ENCODE peak calls at places on chromosomes 5 and 9, in five cellular contexts. L, X, Q, Z and V are unnamed samples.

GRCh38 chr5:68251386-68251785 is 35.8 kb downstream of the PIK3R1 start:
- DNase-seq in Q (peak), L (peak), Z (no peak), X (no peak), V (peak)

GRCh38 chr9:127034691-127035090 is 87.7 kb downstream of the ANGPTL2 start:
- DNase-seq in Z (no peak), X (no peak), L (no peak), Q (no peak), V (no peak)

GRCh38 chr9:129391215-129391614 is 213.2 kb upstream of the IER5L start:
- DNase-seq in X (no peak), L (no peak), Z (no peak), Q (no peak), V (no peak)

GRCh38 chr5:72871358-72872024 is 55.0 kb downstream of the TNPO1 start:
- DNase-seq in Z (no peak), Q (no peak), L (no peak), X (no peak), V (no peak)

GRCh38 chr9:76464706-76465105 is 5.7 kb downstream of the GCNT1 start:
- DNase-seq in L (no peak), X (no peak), Z (no peak), Q (no peak), V (no peak)

GRCh38 chr9:86794356-86795046 is 152.8 kb downstream of the GAS1 start:
- DNase-seq in X (no peak), Q (no peak), L (no peak), Z (no peak), V (no peak)

GRCh38 chr5:65760504-65761275 is 38.7 kb downstream of the NLN start:
- DNase-seq in Q (peak), L (peak), X (peak), Z (no peak), V (peak)

GRCh38 chr5:170636836-170637477 is 133.1 kb downstream of the KCNIP1 start:
- DNase-seq in Z (no peak), Q (no peak), L (no peak), X (no peak), V (no peak)

GRCh38 chr9:107489144-107489673 is 360 bp downstream of the KLF4 start:
- DNase-seq in L (no peak), X (no peak), Q (peak), Z (no peak), V (no peak)

GRCh38 chr5:171637811-171638210 is 147.8 kb upstream of the SMIM23 start:
- DNase-seq in Q (no peak), L (no peak), X (no peak), Z (no peak), V (no peak)

GRCh38 chr9:88198346-88198807 is 60.1 kb upstream of the SPATA31C2 start:
- DNase-seq in Z (no peak), X (no peak), L (no peak), Q (peak), V (no peak)

GRCh38 chr9:110641350-110641749 is 27.2 kb upstream of the MUSK start:
- DNase-seq in Q (no peak), Z (no peak), L (no peak), X (no peak), V (no peak)

GRCh38 chr9:110047955-110048472 is 159.9 kb downstream of the C9orf152 start:
- DNase-seq in X (no peak), L (no peak), Q (no peak), Z (peak), V (no peak)

GRCh38 chr9:89444212-89444611 is 53.7 kb downstream of the SEMA4D start:
- DNase-seq in Z (no peak), L (peak), X (peak), Q (no peak), V (peak)

GRCh38 chr9:25678147-25678666 is at the start of gene TUSC1:
- DNase-seq in L (no peak), Z (peak), Q (peak), X (no peak), V (no peak)

GRCh38 chr9:135550344-135550918 is 4.5 kb downstream of the OBP2A start:
- DNase-seq in X (no peak), Z (no peak), Q (no peak), L (no peak), V (no peak)

GRCh38 chr5:147666419-147666818 is 116.1 kb downstream of the JAKMIP2 start:
- DNase-seq in L (no peak), X (no peak), Q (no peak), Z (no peak), V (no peak)

GRCh38 chr9:95099321-95100070 is 218.0 kb downstream of the FANCC start:
- DNase-seq in L (no peak), X (no peak), Z (no peak), Q (no peak), V (no peak)

GRCh38 chr5:65102826-65103673 is 334.3 kb downstream of the CWC27 start:
- DNase-seq in L (peak), X (peak), Q (peak), Z (no peak), V (peak)

GRCh38 chr9:13278368-13279246 is 885 bp downstream of the MPDZ start:
- DNase-seq in X (no peak), Z (peak), L (no peak), Q (no peak), V (no peak)

GRCh38 chr5:56637321-56637920 is 177.9 kb upstream of the MAP3K1 start:
- DNase-seq in Q (no peak), X (no peak), L (no peak), Z (no peak), V (no peak)

GRCh38 chr5:131751551-131751950 is 45.3 kb downstream of the FNIP1 start:
- DNase-seq in X (no peak), Z (no peak), L (no peak), Q (no peak), V (no peak)

GRCh38 chr5:34686762-34687268 is 30.7 kb downstream of the RAI14 start:
- DNase-seq in L (no peak), Q (peak), Z (no peak), X (no peak), V (no peak)

GRCh38 chr5:95985249-95985648 is 23.6 kb upstream of the ELL2 start:
- DNase-seq in X (no peak), Q (no peak), L (no peak), Z (no peak), V (no peak)

GRCh38 chr9:116154334-116154975 is 864 bp downstream of the PAPPA start:
- DNase-seq in L (no peak), X (no peak), Q (no peak), Z (peak), V (no peak)

GRCh38 chr9:93965830-93966577 is 10.8 kb upstream of the BARX1 start:
- DNase-seq in Q (peak), Z (no peak), L (no peak), X (no peak), V (no peak)

GRCh38 chr5:59158637-59159391 is 575.9 kb downstream of the RAB3C start:
- DNase-seq in Q (peak), Z (no peak), X (no peak), L (no peak), V (no peak)

GRCh38 chr9:2602704-2603116 is 18.9 kb upstream of the VLDLR start:
- DNase-seq in X (no peak), Z (no peak), L (no peak), Q (no peak), V (no peak)

GRCh38 chr9:115015018-115015635 is 84.7 kb upstream of the TNFSF8 start:
- DNase-seq in Q (peak), Z (peak), X (no peak), L (no peak), V (no peak)

GRCh38 chr9:75648021-75648420 is 242.5 kb upstream of the PCSK5 start:
- DNase-seq in L (no peak), Q (no peak), X (no peak), Z (no peak), V (no peak)

GRCh38 chr5:32217886-32218396 is 43.8 kb upstream of the GOLPH3 start:
- DNase-seq in Z (no peak), L (no peak), X (no peak), Q (no peak), V (no peak)

GRCh38 chr9:19113964-19114679 is 11.4 kb upstream of the HAUS6 start:
- DNase-seq in L (no peak), Z (no peak), X (no peak), Q (no peak), V (no peak)

GRCh38 chr5:175542232-175542965 is 64.0 kb downstream of the SFXN1 start:
- DNase-seq in X (no peak), L (no peak), Z (no peak), Q (peak), V (no peak)

GRCh38 chr9:15370496-15371464 is 51.9 kb upstream of the SNAPC3 start:
- DNase-seq in Z (no peak), X (no peak), Q (no peak), L (no peak), V (no peak)

GRCh38 chr5:33105521-33105941 is 335.2 kb upstream of the TARS1 start:
- DNase-seq in L (no peak), Q (peak), Z (no peak), X (no peak), V (no peak)

GRCh38 chr5:30040483-30041116 is 1152.9 kb upstream of the CDH6 start:
- DNase-seq in Z (peak), L (no peak), X (no peak), Q (peak), V (no peak)

GRCh38 chr9:128104171-128104618 is 23.3 kb downstream of the PTGES2 start:
- DNase-seq in L (no peak), Q (no peak), X (no peak), Z (no peak), V (no peak)